ENCODE peak calls at places on chromosomes 3 and 15, in nine cellular contexts. Y is hepatocyte; U is neural crest cell; M is CD4-positive, alpha-beta T cell; G is HFFc6; O is heart right ventricle; K is fibroblast of lung; I is H9; J is foreskin fibroblast. B is an unnamed sample.

GRCh38 chr15:25022233-25022632 is 67.4 kb downstream of the SNRPN start:
- DNase-seq in Y (no peak), O (no peak), J (peak; percentile 3), M (no peak), K (peak; percentile 75), G (no peak), I (no peak), U (no peak), B (peak; percentile 10)

GRCh38 chr3:110576962-110577361 is 494.7 kb upstream of the NECTIN3 start:
- DNase-seq in U (no peak), J (peak; percentile 97), K (peak; percentile 92), G (peak; percentile 95), M (no peak), O (no peak), Y (peak; percentile 20), I (peak; percentile 74), B (peak; percentile 96)

GRCh38 chr3:12553921-12554391 is 2.9 kb upstream of the MKRN2 start:
- DNase-seq in K (peak; percentile 53), M (no peak), U (no peak), Y (no peak), J (no peak), O (peak; percentile 32), I (peak; percentile 37), G (peak; percentile 31), B (no peak)

GRCh38 chr3:46098319-46098761 is 71.1 kb upstream of the XCR1 start:
- DNase-seq in U (no peak), O (peak; percentile 34), G (no peak), K (peak; percentile 43), J (peak; percentile 78), M (peak; percentile 15), Y (no peak), I (no peak), B (no peak)

GRCh38 chr3:59101091-59101738 is 51.4 kb upstream of the CFAP20DC start:
- DNase-seq in U (no peak), O (no peak), Y (no peak), G (peak; percentile 39), J (peak; percentile 9), I (no peak), M (no peak), K (peak; percentile 64), B (no peak)

GRCh38 chr3:175977968-175978752 is 1119.0 kb downstream of the NAALADL2 start:
- DNase-seq in J (no peak), G (no peak), I (no peak), M (no peak), Y (no peak), O (no peak), U (no peak), K (no peak), B (no peak)

GRCh38 chr3:8069981-8070380 is 431.6 kb upstream of the LMCD1 start:
- DNase-seq in K (peak; percentile 78), O (no peak), I (no peak), Y (no peak), M (no peak), G (no peak), J (no peak), U (no peak), B (no peak)

GRCh38 chr3:45992133-45992729 is 3.4 kb downstream of the FYCO1 start:
- DNase-seq in M (no peak), I (peak; percentile 66), G (no peak), J (no peak), O (peak; percentile 43), Y (no peak), K (no peak), U (no peak), B (no peak)

GRCh38 chr3:179297971-179298725 is 24.7 kb upstream of the ZNF639 start:
- DNase-seq in G (no peak), M (no peak), Y (peak; percentile 32), K (peak; percentile 21), O (no peak), U (no peak), J (no peak), I (no peak), B (no peak)

GRCh38 chr3:53800041-53800440 is 46.2 kb downstream of the CHDH start:
- DNase-seq in O (no peak), G (no peak), J (no peak), K (no peak), I (no peak), Y (no peak), M (no peak), U (no peak), B (no peak)

GRCh38 chr3:12608368-12608767 is 51.5 kb downstream of the MKRN2 start:
- DNase-seq in K (no peak), U (no peak), O (no peak), J (no peak), Y (no peak), M (no peak), I (no peak), G (no peak), B (no peak)

GRCh38 chr3:31166249-31166885 is 271.9 kb upstream of the GADL1 start:
- DNase-seq in M (no peak), G (peak; percentile 69), O (no peak), K (peak; percentile 95), I (no peak), Y (no peak), U (no peak), J (peak; percentile 49), B (peak; percentile 33)

GRCh38 chr15:79858469-79858868 is 38.3 kb downstream of the MTHFS start:
- DNase-seq in K (no peak), J (no peak), O (no peak), M (no peak), Y (no peak), I (no peak), U (no peak), G (no peak), B (no peak)

GRCh38 chr3:55687526-55687925 is 200.4 kb upstream of the WNT5A start:
- DNase-seq in I (no peak), K (no peak), M (no peak), U (no peak), J (no peak), G (no peak), Y (no peak), O (no peak), B (no peak)

GRCh38 chr3:55686720-55687254 is 199.7 kb upstream of the WNT5A start:
- DNase-seq in O (no peak), Y (no peak), G (peak; percentile 4), K (peak; percentile 80), J (no peak), U (no peak), M (no peak), I (no peak), B (no peak)

GRCh38 chr3:55690746-55691540 is 203.8 kb upstream of the WNT5A start:
- DNase-seq in M (no peak), U (no peak), Y (no peak), G (no peak), O (no peak), I (peak; percentile 83), K (no peak), J (no peak), B (no peak)

GRCh38 chr3:55690161-55690560 is 203.1 kb upstream of the WNT5A start:
- DNase-seq in O (no peak), J (no peak), Y (no peak), U (no peak), G (no peak), M (no peak), K (no peak), I (no peak), B (no peak)

GRCh38 chr3:55688154-55688553 is 201.0 kb upstream of the WNT5A start:
- DNase-seq in G (no peak), I (no peak), K (no peak), M (no peak), O (no peak), J (no peak), U (no peak), Y (no peak), B (no peak)
- TF ChIP-seq CTCF in G (no peak), I (no peak), K (no peak), M (no peak), O (no peak), J (no peak), U (no peak), Y (no peak), B (no peak)

GRCh38 chr3:140552898-140553297 is 125.0 kb upstream of the TRIM42 start:
- DNase-seq in O (peak; percentile 21), M (no peak), J (no peak), Y (no peak), U (no peak), I (no peak), G (no peak), K (peak; percentile 30), B (no peak)
- TF ChIP-seq CTCF in O (peak; percentile 30), M (no peak), J (no peak), Y (no peak), U (no peak), I (no peak), G (no peak), K (no peak), B (peak; percentile 11)

GRCh38 chr3:14452676-14453367 is 50.4 kb downstream of the SLC6A6 start:
- DNase-seq in J (peak; percentile 96), O (peak; percentile 87), M (no peak), Y (peak; percentile 81), K (peak; percentile 99), G (peak; percentile 96), I (no peak), U (no peak), B (no peak)
- TF ChIP-seq CTCF in J (peak; percentile 8), O (peak; percentile 26), M (no peak), Y (no peak), K (peak; percentile 25), G (peak; percentile 46), I (no peak), U (no peak), B (no peak)

GRCh38 chr3:158539414-158540014 is 31.5 kb upstream of the MLF1 start:
- DNase-seq in I (no peak), U (peak; percentile 43), G (peak; percentile 52), J (peak; percentile 26), O (no peak), Y (peak; percentile 57), K (peak; percentile 44), M (peak; percentile 7), B (no peak)
- TF ChIP-seq CTCF in I (peak; percentile 73), U (peak; percentile 73), G (peak; percentile 90), J (peak; percentile 44), O (peak; percentile 52), Y (peak; percentile 60), K (peak; percentile 55), M (peak; percentile 66), B (peak; percentile 61)

DNA sequence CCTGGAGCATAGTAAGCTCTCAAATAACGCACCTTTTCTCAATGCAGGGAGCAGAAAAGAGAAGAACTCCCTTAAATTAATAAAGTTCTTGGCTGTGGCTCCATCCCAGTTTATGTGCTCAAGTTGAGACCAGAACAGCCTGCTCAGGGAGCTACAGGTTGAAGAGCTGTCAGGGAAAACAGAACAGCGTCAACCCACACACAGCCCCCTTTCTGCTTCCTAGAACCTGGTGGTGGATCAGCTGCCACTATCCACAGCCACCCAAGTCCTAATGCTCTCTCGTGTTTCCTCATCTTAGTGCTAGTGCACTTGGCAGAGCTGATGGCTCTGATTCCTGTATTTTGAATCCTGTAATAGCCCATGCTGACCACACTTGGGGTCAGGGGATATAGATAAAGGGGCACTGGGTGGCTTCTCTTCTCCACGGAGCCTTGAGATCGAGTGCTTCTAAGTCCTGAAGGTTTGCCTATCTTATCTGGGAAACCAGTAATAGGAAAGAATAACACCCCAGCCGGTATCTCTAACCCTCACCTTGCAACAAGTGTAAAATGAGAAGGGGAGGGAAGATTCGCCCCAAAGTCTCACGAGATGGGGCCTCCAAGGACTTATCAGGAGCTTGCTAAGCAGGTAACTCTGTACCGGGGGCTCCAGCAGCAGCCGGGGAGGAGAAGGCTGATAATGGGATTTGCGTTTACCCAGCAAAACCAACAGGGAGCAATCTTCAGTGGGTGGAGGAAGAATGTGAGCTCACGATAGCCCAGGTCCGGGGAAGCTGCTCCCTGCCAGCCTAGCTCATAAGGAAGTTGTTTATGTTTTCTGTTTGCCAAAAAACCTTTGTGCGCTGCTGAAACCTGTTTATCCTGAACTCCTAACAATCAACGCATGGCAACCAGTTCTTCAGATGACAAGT is 136.2 kb upstream of the ICE2 start:
- DNase-seq in Y (peak; percentile 49), K (no peak), I (peak; percentile 51), J (no peak), U (no peak), M (no peak), G (no peak), O (no peak), B (no peak)
- TF ChIP-seq CTCF in Y (no peak), K (no peak), I (peak; percentile 31), J (no peak), U (no peak), M (no peak), G (no peak), O (no peak), B (no peak)